ENCODE peak calls at places on chromosomes 11 and 22, in six cellular contexts. H is fibroblast of the aortic adventitia, X is stomach, K is fibroblast of mammary gland, C is heart right ventricle, E is HFFc6. V is an unnamed sample.

GRCh38 chr22:27386186-27386585 is 415.4 kb downstream of the MN1 start:
- DNase-seq in K (no peak), C (no peak), H (no peak), X (no peak), E (no peak), V (peak; percentile 27)

GRCh38 chr11:132846080-132846479 is 686.2 kb downstream of the OPCML start:
- DNase-seq in X (no peak), K (no peak), E (no peak), H (no peak), C (no peak), V (no peak)

GRCh38 chr11:117795726-117796455 is 1.1 kb downstream of the DSCAML1 start:
- DNase-seq in K (no peak), E (no peak), H (no peak), X (no peak), C (no peak), V (no peak)

GRCh38 chr22:24305260-24305692 is 34.6 kb downstream of the SPECC1L start:
- DNase-seq in E (peak; percentile 28), K (no peak), X (no peak), H (peak; percentile 76), C (no peak), V (peak; percentile 63)

GRCh38 chr22:19825904-19826618 is 28.6 kb downstream of the GNB1L start:
- DNase-seq in E (no peak), H (no peak), K (no peak), X (peak; percentile 24), C (no peak), V (no peak)

GRCh38 chr11:100473390-100473740 is 213.7 kb upstream of the ARHGAP42 start:
- DNase-seq in H (no peak), X (no peak), C (no peak), E (no peak), K (no peak), V (no peak)

GRCh38 chr11:61834278-61835004 is 6.3 kb downstream of the FADS2 start:
- DNase-seq in H (peak; percentile 87), K (peak; percentile 88), E (no peak), C (peak; percentile 61), X (no peak), V (peak; percentile 80)

GRCh38 chr11:13984616-13985474 is 22.3 kb downstream of the SPON1 start:
- DNase-seq in X (no peak), E (peak; percentile 88), K (peak; percentile 90), H (peak; percentile 66), C (no peak), V (no peak)

GRCh38 chr22:27377901-27378300 is 423.7 kb downstream of the MN1 start:
- DNase-seq in H (no peak), E (no peak), C (no peak), K (no peak), X (peak; percentile 83), V (peak; percentile 57)

GRCh38 chr11:64810271-64810890 is at the start of gene MEN1:
- DNase-seq in H (peak; percentile 93), X (peak; percentile 97), C (peak; percentile 96), K (peak; percentile 92), E (peak; percentile 92), V (peak; percentile 97)

GRCh38 chr11:72813740-72814138 is 472 bp upstream of the ATG16L2 start:
- DNase-seq in H (no peak), C (peak; percentile 83), X (peak; percentile 85), K (peak; percentile 68), E (peak; percentile 30), V (peak; percentile 75)

GRCh38 chr11:6992457-6993431 is 27.4 kb downstream of the ZNF214 start:
- DNase-seq in E (peak; percentile 97), X (no peak), K (peak; percentile 95), H (peak; percentile 94), C (no peak), V (peak; percentile 95)

GRCh38 chr11:95055273-95055897 is 6.2 kb downstream of the KDM4F start:
- DNase-seq in C (no peak), K (no peak), H (no peak), X (no peak), E (no peak), V (no peak)

GRCh38 chr11:20544536-20545237 is 54.7 kb upstream of the SLC6A5 start:
- DNase-seq in C (no peak), E (no peak), X (no peak), K (no peak), H (no peak), V (no peak)

GRCh38 chr11:60871378-60872061 is 4.2 kb downstream of the ZP1 start:
- DNase-seq in X (peak; percentile 16), K (peak; percentile 65), H (peak; percentile 53), E (peak; percentile 32), C (peak; percentile 43), V (peak; percentile 77)

GRCh38 chr22:22165936-22166710 is 78.5 kb upstream of the VPREB1 start:
- DNase-seq in H (no peak), X (no peak), C (no peak), E (no peak), K (no peak), V (no peak)

GRCh38 chr11:73185680-73186293 is 32.3 kb upstream of the P2RY2 start:
- DNase-seq in K (peak; percentile 69), C (no peak), X (peak; percentile 23), E (peak; percentile 93), H (peak; percentile 79), V (peak; percentile 16)

GRCh38 chr11:87097582-87097981 is 59.8 kb downstream of the TMEM135 start:
- DNase-seq in X (peak; percentile 57), K (peak; percentile 31), H (peak; percentile 13), C (peak; percentile 28), E (peak; percentile 3), V (peak; percentile 69)

GRCh38 chr11:35598254-35599125 is 19.8 kb upstream of the FJX1 start:
- DNase-seq in X (no peak), H (no peak), K (no peak), C (no peak), E (no peak), V (no peak)

GRCh38 chr11:14119357-14119756 is 156.8 kb downstream of the SPON1 start:
- DNase-seq in C (no peak), X (no peak), E (no peak), H (no peak), K (no peak), V (no peak)

GRCh38 chr11:8719260-8720190 is 36.9 kb downstream of the RPL27A start:
- DNase-seq in E (peak; percentile 96), H (peak; percentile 93), C (peak; percentile 53), X (no peak), K (peak; percentile 97), V (peak; percentile 78)

GRCh38 chr11:119491753-119492455 is 68.9 kb upstream of the THY1 start:
- DNase-seq in C (no peak), X (no peak), H (peak; percentile 48), K (peak; percentile 34), E (peak; percentile 26), V (peak; percentile 54)
- TF ChIP-seq CTCF in C (no peak), X (no peak), H (peak; percentile 63), K (peak; percentile 59), E (peak; percentile 76), V (peak; percentile 74)

DNA sequence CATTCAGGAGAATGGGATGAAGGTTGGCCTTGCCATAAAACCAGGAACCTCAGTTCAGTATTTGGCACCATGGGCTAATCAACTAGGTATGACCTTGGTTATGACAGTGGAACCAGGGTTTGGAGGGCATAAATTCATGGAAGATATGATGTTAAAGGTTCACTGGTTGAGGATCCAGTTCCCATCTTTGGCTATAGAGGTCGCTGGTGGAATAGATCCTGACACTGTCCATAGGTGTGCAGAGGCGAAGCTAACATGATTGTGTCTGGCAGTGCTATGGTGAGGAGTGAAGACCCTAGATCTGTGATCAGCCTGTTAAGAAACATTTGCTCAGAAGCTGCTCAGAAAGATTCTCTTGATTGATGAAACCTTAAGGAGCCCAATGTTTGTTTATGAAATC is 5.7 kb downstream of the NF2 start:
- DNase-seq in X (no peak), H (no peak), E (no peak), C (no peak), K (no peak), V (peak; percentile 40)
- TF ChIP-seq CTCF in X (no peak), H (no peak), E (peak; percentile 57), C (no peak), K (peak; percentile 40), V (peak; percentile 64)

GRCh38 chr11:76216536-76217326 is 10.4 kb upstream of the WNT11 start:
- DNase-seq in E (no peak), C (no peak), K (no peak), X (no peak), H (no peak), V (no peak)

GRCh38 chr11:76217653-76218160 is 11.4 kb upstream of the WNT11 start:
- DNase-seq in H (no peak), C (no peak), E (no peak), K (no peak), X (no peak), V (no peak)

GRCh38 chr11:76214186-76214585 is 7.9 kb upstream of the WNT11 start:
- DNase-seq in K (no peak), X (no peak), C (no peak), H (no peak), E (no peak), V (no peak)

GRCh38 chr11:76215946-76216345 is 9.6 kb upstream of the WNT11 start:
- DNase-seq in E (peak; percentile 81), X (no peak), C (no peak), K (peak; percentile 50), H (peak; percentile 37), V (no peak)

DNA sequence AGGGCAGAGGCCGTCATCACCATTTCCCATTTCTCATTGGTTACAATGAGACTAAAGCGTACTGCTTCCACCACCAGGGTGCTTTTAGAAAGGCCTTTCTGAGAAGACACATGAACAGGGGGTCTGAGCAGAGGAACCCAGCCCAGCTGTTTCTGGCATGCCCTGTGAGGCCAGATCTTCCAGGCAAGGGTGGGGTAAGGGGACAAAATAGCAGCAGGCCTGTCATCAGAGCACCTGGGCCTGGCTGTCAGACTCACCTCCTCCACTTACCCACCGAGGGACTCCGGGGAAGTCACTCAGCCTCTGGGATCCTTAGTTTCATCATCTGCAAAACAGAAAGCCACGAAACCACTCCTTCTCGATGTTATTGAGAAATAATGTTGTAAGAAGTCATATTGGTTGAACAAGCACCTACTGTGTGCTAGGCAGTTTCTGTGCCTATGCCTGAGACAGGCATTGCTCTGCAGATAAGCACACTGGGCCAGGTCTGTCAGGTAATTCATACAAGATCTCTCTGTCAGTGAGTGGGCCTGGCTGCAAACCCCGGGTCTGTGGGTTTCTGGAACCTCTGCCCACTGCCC is 8.8 kb upstream of the WNT11 start:
- DNase-seq in K (no peak), H (no peak), X (no peak), E (no peak), C (no peak), V (no peak)
- TF ChIP-seq CTCF in K (no peak), H (no peak), X (no peak), E (no peak), C (no peak), V (peak; percentile 18)

GRCh38 chr11:77871855-77872254 is 50.9 kb downstream of the AAMDC start:
- DNase-seq in C (no peak), X (no peak), H (no peak), K (no peak), E (no peak), V (no peak)
- TF ChIP-seq CTCF in C (no peak), X (no peak), H (no peak), K (no peak), E (no peak), V (no peak)

DNA sequence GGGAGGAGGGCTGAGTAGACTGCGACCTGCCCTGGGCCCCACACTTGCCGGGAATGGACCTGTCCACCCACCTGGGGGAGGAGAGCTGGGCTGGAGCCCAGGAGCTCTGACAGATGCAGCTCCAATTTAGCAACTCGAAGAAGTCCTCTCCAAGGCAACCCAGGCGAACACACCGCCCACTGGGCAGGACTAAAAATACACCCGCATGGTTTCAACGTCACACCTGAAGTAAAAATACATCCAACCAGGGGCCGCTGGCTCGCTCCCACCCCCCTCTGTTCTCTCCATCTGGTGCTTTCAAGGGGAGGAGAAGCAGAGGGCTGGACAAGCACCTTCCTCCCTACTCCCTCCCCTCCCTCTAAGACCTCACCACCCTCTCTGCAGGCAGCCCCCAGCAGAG is 119.9 kb downstream of the FEZ1 start:
- DNase-seq in X (peak; percentile 27), C (peak; percentile 83), H (peak; percentile 44), K (peak; percentile 5), E (no peak), V (peak; percentile 30)
- TF ChIP-seq CTCF in X (no peak), C (no peak), H (no peak), K (no peak), E (no peak), V (peak; percentile 3)

V was measured in choroid plexus epithelial cell.